ENCODE peak calls at places on chromosomes 1 and 21, in four cellular contexts. One of them, this sample, is unnamed.

GRCh38 chr1:84991097-84991890 is 5.6 kb downstream of the MCOLN2 start:
- DNase-seq in AG04449: no peak
- DNase-seq in psoas muscle: no peak
- DNase-seq in Peyer's patch: no peak
- DNase-seq in this sample: no peak

GRCh38 chr21:15894596-15894995 is 164.8 kb downstream of the USP25 start:
- DNase-seq in psoas muscle: no peak
- DNase-seq in Peyer's patch: no peak
- DNase-seq in AG04449: no peak
- DNase-seq in this sample: no peak

GRCh38 chr21:33011462-33011861 is 14.3 kb upstream of the OLIG2 start:
- DNase-seq in Peyer's patch: no peak
- DNase-seq in psoas muscle: no peak
- DNase-seq in AG04449: peak; percentile 56
- DNase-seq in this sample: no peak

GRCh38 chr1:18927654-18928272 is 25.4 kb upstream of the ALDH4A1 start:
- DNase-seq in psoas muscle: no peak
- DNase-seq in Peyer's patch: peak; percentile 65
- DNase-seq in AG04449: no peak
- DNase-seq in this sample: no peak

GRCh38 chr1:69499203-69499803 is 68.4 kb upstream of the LRRC7 start:
- DNase-seq in psoas muscle: no peak
- DNase-seq in AG04449: no peak
- DNase-seq in Peyer's patch: no peak
- DNase-seq in this sample: no peak

GRCh38 chr1:3640113-3640932 is 9.6 kb downstream of the WRAP73 start:
- DNase-seq in AG04449: no peak
- DNase-seq in Peyer's patch: no peak
- DNase-seq in psoas muscle: no peak
- DNase-seq in this sample: no peak

GRCh38 chr21:43361493-43362296 is 65.2 kb downstream of the SIK1 start:
- DNase-seq in psoas muscle: peak; percentile 61
- DNase-seq in Peyer's patch: peak; percentile 86
- DNase-seq in AG04449: peak; percentile 63
- DNase-seq in this sample: peak; percentile 64

GRCh38 chr1:48048064-48048463 is 50.9 kb upstream of the TRABD2B start:
- DNase-seq in Peyer's patch: no peak
- DNase-seq in AG04449: no peak
- DNase-seq in psoas muscle: peak; percentile 41
- DNase-seq in this sample: no peak

GRCh38 chr1:31152181-31152768 is 86.8 kb upstream of the PUM1 start:
- DNase-seq in AG04449: no peak
- DNase-seq in Peyer's patch: no peak
- DNase-seq in psoas muscle: no peak
- DNase-seq in this sample: no peak

GRCh38 chr1:150572918-150573647 is 6.3 kb downstream of the MCL1 start:
- DNase-seq in Peyer's patch: no peak
- DNase-seq in psoas muscle: no peak
- DNase-seq in AG04449: no peak
- DNase-seq in this sample: no peak

GRCh38 chr1:104476126-104476525 is 726.4 kb downstream of the AMY1C start:
- DNase-seq in psoas muscle: no peak
- DNase-seq in AG04449: no peak
- DNase-seq in Peyer's patch: no peak
- DNase-seq in this sample: no peak

GRCh38 chr1:114023377-114023776 is 44.1 kb downstream of the OLFML3 start:
- DNase-seq in Peyer's patch: no peak
- DNase-seq in AG04449: no peak
- DNase-seq in psoas muscle: no peak
- DNase-seq in this sample: no peak

GRCh38 chr21:36630485-36631206 is 68.3 kb upstream of the SIM2 start:
- DNase-seq in Peyer's patch: peak; percentile 26
- DNase-seq in psoas muscle: peak; percentile 46
- DNase-seq in AG04449: no peak
- DNase-seq in this sample: peak; percentile 40

GRCh38 chr1:203663294-203663693 is 36.7 kb downstream of the ATP2B4 start:
- DNase-seq in AG04449: peak; percentile 82
- DNase-seq in psoas muscle: no peak
- DNase-seq in Peyer's patch: no peak
- DNase-seq in this sample: no peak

GRCh38 chr1:162191396-162192322 is 122.2 kb downstream of the NOS1AP start:
- DNase-seq in psoas muscle: no peak
- DNase-seq in Peyer's patch: no peak
- DNase-seq in AG04449: no peak
- DNase-seq in this sample: no peak

GRCh38 chr1:27659497-27660299 is 12.3 kb downstream of the IFI6 start:
- DNase-seq in Peyer's patch: peak; percentile 97
- DNase-seq in AG04449: no peak
- DNase-seq in psoas muscle: peak; percentile 92
- DNase-seq in this sample: peak; percentile 99

GRCh38 chr1:86739901-86740507 is 35.6 kb downstream of the SH3GLB1 start:
- DNase-seq in psoas muscle: no peak
- DNase-seq in AG04449: no peak
- DNase-seq in Peyer's patch: no peak
- DNase-seq in this sample: no peak

GRCh38 chr1:100921110-100921706 is 25.3 kb downstream of the SLC30A7 start:
- DNase-seq in psoas muscle: no peak
- DNase-seq in AG04449: no peak
- DNase-seq in Peyer's patch: no peak
- DNase-seq in this sample: no peak

GRCh38 chr1:235843458-235843857 is 23.2 kb downstream of the LYST start:
- DNase-seq in AG04449: no peak
- DNase-seq in Peyer's patch: no peak
- DNase-seq in psoas muscle: no peak
- DNase-seq in this sample: no peak

GRCh38 chr1:88016947-88017346 is 667.1 kb upstream of the PKN2 start:
- DNase-seq in psoas muscle: no peak
- DNase-seq in AG04449: no peak
- DNase-seq in Peyer's patch: no peak
- DNase-seq in this sample: no peak

GRCh38 chr1:65330822-65331221 is 21.5 kb downstream of the DNAJC6 start:
- DNase-seq in psoas muscle: no peak
- DNase-seq in AG04449: no peak
- DNase-seq in Peyer's patch: no peak
- DNase-seq in this sample: no peak

GRCh38 chr1:96538001-96538649 is 183.5 kb upstream of the PTBP2 start:
- DNase-seq in psoas muscle: no peak
- DNase-seq in AG04449: peak; percentile 34
- DNase-seq in Peyer's patch: no peak
- DNase-seq in this sample: no peak

GRCh38 chr1:29200905-29201594 is 19.4 kb upstream of the SRSF4 start:
- DNase-seq in Peyer's patch: no peak
- DNase-seq in psoas muscle: no peak
- DNase-seq in AG04449: no peak
- DNase-seq in this sample: no peak

GRCh38 chr1:29202053-29202452 is 20.4 kb upstream of the SRSF4 start:
- DNase-seq in Peyer's patch: no peak
- DNase-seq in psoas muscle: no peak
- DNase-seq in AG04449: no peak
- DNase-seq in this sample: no peak

GRCh38 chr1:29197993-29198392 is 16.3 kb upstream of the SRSF4 start:
- DNase-seq in AG04449: no peak
- DNase-seq in psoas muscle: no peak
- DNase-seq in Peyer's patch: no peak
- DNase-seq in this sample: no peak

GRCh38 chr1:29201595-29202051 is 19.9 kb upstream of the SRSF4 start:
- DNase-seq in AG04449: no peak
- DNase-seq in Peyer's patch: no peak
- DNase-seq in psoas muscle: no peak
- DNase-seq in this sample: no peak

GRCh38 chr1:29202584-29203340 is 21.1 kb upstream of the SRSF4 start:
- DNase-seq in psoas muscle: peak; percentile 94
- DNase-seq in AG04449: peak; percentile 91
- DNase-seq in Peyer's patch: peak; percentile 91
- DNase-seq in this sample: peak; percentile 98
- TF ChIP-seq CTCF in psoas muscle: peak; percentile 98
- TF ChIP-seq CTCF in AG04449: peak; percentile 93
- TF ChIP-seq CTCF in Peyer's patch: peak; percentile 97
- TF ChIP-seq CTCF in this sample: peak; percentile 99

DNA sequence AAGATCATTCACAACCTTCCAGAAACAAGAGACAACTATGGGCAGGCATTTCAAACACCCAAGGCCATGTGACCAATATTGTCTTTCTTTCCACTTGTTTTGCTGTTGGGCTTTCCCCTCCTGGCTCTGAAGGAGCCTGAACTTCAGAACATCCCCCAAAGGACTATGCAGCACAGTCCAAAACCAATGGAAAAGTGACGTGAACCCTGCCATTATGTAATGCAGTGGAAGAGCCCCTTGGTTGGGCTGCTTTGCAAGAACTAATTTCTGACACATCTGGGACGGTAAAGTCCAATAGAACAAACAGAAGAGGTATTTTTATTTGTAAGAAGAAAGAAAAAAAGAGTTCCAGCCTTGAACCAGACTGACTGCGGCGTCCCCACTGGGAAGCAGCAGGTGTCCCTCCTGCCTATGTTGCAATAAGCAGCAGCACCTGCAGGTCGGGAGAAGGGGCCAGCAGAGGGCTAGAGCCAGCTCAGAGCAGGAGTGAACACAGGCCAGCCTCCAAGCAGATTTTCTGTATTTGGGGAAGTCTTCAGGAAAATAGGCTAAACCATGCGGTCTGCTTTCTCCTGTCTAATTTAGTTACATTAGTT is 116.7 kb downstream of the CDC7 start:
- DNase-seq in AG04449: no peak
- DNase-seq in psoas muscle: peak; percentile 44
- DNase-seq in Peyer's patch: no peak
- DNase-seq in this sample: peak; percentile 81
- TF ChIP-seq CTCF in AG04449: no peak
- TF ChIP-seq CTCF in psoas muscle: peak; percentile 49
- TF ChIP-seq CTCF in Peyer's patch: no peak
- TF ChIP-seq CTCF in this sample: no peak

GRCh38 chr1:178951600-178951999 is 74.1 kb upstream of the FAM20B start:
- DNase-seq in AG04449: no peak
- DNase-seq in psoas muscle: no peak
- DNase-seq in Peyer's patch: no peak
- DNase-seq in this sample: no peak
- TF ChIP-seq CTCF in AG04449: no peak
- TF ChIP-seq CTCF in psoas muscle: no peak
- TF ChIP-seq CTCF in Peyer's patch: no peak
- TF ChIP-seq CTCF in this sample: no peak

DNA sequence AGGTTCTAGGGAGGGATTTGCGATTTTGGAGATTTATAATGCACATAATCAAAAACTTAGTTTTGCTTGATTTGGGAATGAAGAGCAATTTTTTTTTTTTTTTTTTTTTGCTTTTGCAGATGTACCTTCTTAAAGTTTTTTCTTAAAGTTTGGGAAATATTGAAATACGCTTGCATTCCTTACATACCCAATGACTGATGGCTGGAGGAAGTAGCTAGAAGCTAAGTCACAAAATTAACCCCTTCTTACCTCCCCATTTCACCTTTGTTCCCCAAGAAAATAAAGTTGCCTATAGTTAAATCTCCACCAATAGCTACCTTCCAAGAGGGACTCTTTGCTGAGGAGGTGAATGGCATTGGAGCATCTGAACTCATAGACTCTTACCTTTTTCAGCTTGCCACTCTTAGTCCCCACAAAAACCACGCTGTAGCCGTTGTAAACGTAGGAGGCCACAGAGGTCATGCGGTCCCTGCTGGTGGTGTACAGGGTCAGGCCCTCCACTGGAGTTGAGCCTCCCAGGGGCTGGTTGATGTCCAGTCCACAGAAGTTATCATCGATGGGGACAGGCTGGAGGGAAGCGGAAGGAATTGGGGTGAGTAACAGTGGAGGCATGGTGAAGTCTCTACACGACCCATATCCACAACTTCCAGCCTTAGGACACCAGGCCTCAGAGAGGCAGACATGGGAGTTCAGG is 34.1 kb downstream of the PLXNA2 start:
- DNase-seq in AG04449: no peak
- DNase-seq in Peyer's patch: no peak
- DNase-seq in psoas muscle: no peak
- DNase-seq in this sample: no peak
- TF ChIP-seq CTCF in AG04449: no peak
- TF ChIP-seq CTCF in Peyer's patch: no peak
- TF ChIP-seq CTCF in psoas muscle: no peak
- TF ChIP-seq CTCF in this sample: no peak